ENCODE peak calls at places on chromosome 1, in four cellular contexts. I is stimulated activated CD8-positive, alpha-beta memory T cell treated with anti-CD3 and anti-CD28 coated beads, Interleukin-15, amount 100 ng/mL, for 1 hour; L is ELR; T is esophagus muscularis mucosa. M is an unnamed sample.

GRCh38 chr1:10253755-10254154 is 43.4 kb downstream of the KIF1B start:
- DNase-seq in I (no peak), L (peak), T (no peak), M (peak)

GRCh38 chr1:112603541-112603940 is 15.4 kb downstream of the ST7L start:
- DNase-seq in I (no peak), L (no peak), T (no peak), M (no peak)

GRCh38 chr1:162412002-162412401 is at the start of gene SH2D1B:
- DNase-seq in I (no peak), L (peak), T (no peak), M (no peak)

GRCh38 chr1:176111835-176112234 is 95.3 kb downstream of the COP1 start:
- DNase-seq in I (no peak), L (peak), T (no peak), M (peak)

GRCh38 chr1:223706077-223706988 is 6.0 kb upstream of the CAPN2 start:
- DNase-seq in I (no peak), L (peak), T (no peak), M (peak)

GRCh38 chr1:187051618-187052232 is 223.0 kb downstream of the PLA2G4A start:
- DNase-seq in I (no peak), L (peak), T (no peak), M (peak)

GRCh38 chr1:239976130-239976968 is 115.3 kb upstream of the FMN2 start:
- DNase-seq in I (peak), L (peak), T (peak), M (peak)

GRCh38 chr1:59354754-59355337 is 58.0 kb downstream of the FGGY start:
- DNase-seq in I (no peak), L (no peak), T (no peak), M (no peak)

GRCh38 chr1:68221971-68222355 is 10.4 kb downstream of the WLS start:
- DNase-seq in I (no peak), L (peak), T (no peak), M (peak)

GRCh38 chr1:205346956-205347574 is 9.7 kb downstream of the KLHDC8A start:
- DNase-seq in I (no peak), L (no peak), T (no peak), M (no peak)

GRCh38 chr1:54362881-54363340 is 43.3 kb downstream of the SSBP3 start:
- DNase-seq in I (no peak), L (no peak), T (no peak), M (no peak)

GRCh38 chr1:2233468-2233867 is 5.3 kb downstream of the SKI start:
- DNase-seq in I (no peak), L (no peak), T (no peak), M (no peak)

GRCh38 chr1:173043253-173043652 is 7.5 kb downstream of the TNFSF18 start:
- DNase-seq in I (no peak), L (peak), T (no peak), M (peak)

GRCh38 chr1:150159550-150159949 is 9.8 kb downstream of the PLEKHO1 start:
- DNase-seq in I (no peak), L (no peak), T (no peak), M (no peak)

GRCh38 chr1:204624631-204625216 is 60.8 kb downstream of the LRRN2 start:
- DNase-seq in I (no peak), L (no peak), T (no peak), M (no peak)

GRCh38 chr1:47611992-47612391 is 174.1 kb downstream of the FOXD2 start:
- DNase-seq in I (no peak), L (no peak), T (peak), M (no peak)

GRCh38 chr1:63379583-63379982 is 12.2 kb downstream of the ALG6 start:
- DNase-seq in I (no peak), L (no peak), T (no peak), M (no peak)

GRCh38 chr1:230609208-230609607 is 33.1 kb upstream of the COG2 start:
- DNase-seq in I (no peak), L (no peak), T (no peak), M (no peak)

GRCh38 chr1:245217853-245218608 is 63.2 kb downstream of the KIF26B start:
- DNase-seq in I (no peak), L (no peak), T (no peak), M (no peak)

GRCh38 chr1:206469933-206470691 is at the start of gene IKBKE:
- DNase-seq in I (no peak), L (peak), T (no peak), M (peak)